ENCODE peak calls at places on chromosomes 7 and 10, in four cellular contexts. G is WTC11, T is HepG2, S is K562. H is an unnamed sample.

GRCh38 chr7:15424468-15424867 is 137.3 kb downstream of the AGMO start:
- DNase-seq in G (no peak), S (no peak), T (no peak), H (no peak)

GRCh38 chr10:28661035-28661434 is 16.3 kb upstream of the BAMBI start:
- DNase-seq in T (no peak), G (no peak), S (peak), H (no peak)

GRCh38 chr7:42831051-42831952 is 80.6 kb downstream of the C7orf25 start:
- DNase-seq in S (peak), G (peak), T (peak), H (peak)

GRCh38 chr10:117254774-117255735 is 14.1 kb downstream of the SLC18A2 start:
- DNase-seq in T (no peak), G (no peak), S (no peak), H (no peak)

GRCh38 chr10:125473138-125473793 is 209.7 kb downstream of the TEX36 start:
- DNase-seq in G (no peak), T (no peak), S (no peak), H (no peak)

GRCh38 chr10:117886766-117887165 is 160.0 kb downstream of the RAB11FIP2 start:
- DNase-seq in S (no peak), G (no peak), T (no peak), H (no peak)

GRCh38 chr10:101779544-101780186 is 3.6 kb downstream of the NPM3 start:
- DNase-seq in S (no peak), T (no peak), G (peak), H (peak)

GRCh38 chr10:69472544-69472943 is 21.3 kb downstream of the TSPAN15 start:
- DNase-seq in S (no peak), T (no peak), G (no peak), H (no peak)

GRCh38 chr10:69936091-69936490 is 116.6 kb upstream of the MACROH2A2 start:
- DNase-seq in S (peak), G (peak), T (no peak), H (no peak)

GRCh38 chr7:36014961-36015360 is 138.1 kb upstream of the EEPD1 start:
- DNase-seq in T (no peak), S (no peak), G (no peak), H (no peak)

GRCh38 chr10:109963439-109963838 is 40.1 kb upstream of the XPNPEP1 start:
- DNase-seq in G (no peak), T (no peak), S (no peak), H (no peak)

GRCh38 chr10:29107866-29108498 is 180.9 kb upstream of the LYZL1 start:
- DNase-seq in G (no peak), S (no peak), T (no peak), H (no peak)

GRCh38 chr7:111836592-111836991 is 274.3 kb upstream of the IMMP2L start:
- DNase-seq in T (no peak), G (no peak), S (no peak), H (no peak)

GRCh38 chr7:157692156-157693011 is 355.6 kb downstream of the DNAJB6 start:
- DNase-seq in T (no peak), G (peak), S (no peak), H (no peak)

GRCh38 chr10:52621635-52622079 is 150.9 kb downstream of the MBL2 start:
- DNase-seq in T (no peak), G (no peak), S (no peak), H (no peak)

GRCh38 chr10:1529806-1530413 is 207.4 kb downstream of the ADARB2 start:
- DNase-seq in S (no peak), G (no peak), T (no peak), H (no peak)

GRCh38 chr10:124534231-124534798 is 72.7 kb downstream of the LHPP start:
- DNase-seq in G (peak), S (peak), T (no peak), H (no peak)

GRCh38 chr7:42429339-42429738 is 192.3 kb upstream of the GLI3 start:
- DNase-seq in S (no peak), T (no peak), G (no peak), H (no peak)

GRCh38 chr10:87590705-87591588 is 68.7 kb upstream of the PAPSS2 start:
- DNase-seq in T (peak), S (no peak), G (no peak), H (peak)

GRCh38 chr7:91953618-91954017 is 13.0 kb downstream of the AKAP9 start:
- DNase-seq in T (peak), G (no peak), S (peak), H (peak)

GRCh38 chr10:49119746-49120145 is 4.4 kb upstream of the VSTM4 start:
- DNase-seq in T (no peak), G (no peak), S (no peak), H (no peak)

GRCh38 chr10:17062493-17063487 is 66.8 kb downstream of the CUBN start:
- DNase-seq in G (no peak), S (peak), T (peak), H (peak)

GRCh38 chr10:34147641-34148040 is 667.5 kb downstream of the PARD3 start:
- DNase-seq in T (no peak), S (no peak), G (no peak), H (no peak)

GRCh38 chr7:12434012-12434642 is 30.5 kb upstream of the VWDE start:
- DNase-seq in G (no peak), S (no peak), T (no peak), H (no peak)

GRCh38 chr7:936131-937054 is 18.1 kb downstream of the ADAP1 start:
- DNase-seq in T (no peak), S (no peak), G (peak), H (peak)

GRCh38 chr10:31477584-31477983 is 158.6 kb downstream of the ZEB1 start:
- DNase-seq in G (no peak), T (no peak), S (no peak), H (no peak)

GRCh38 chr7:104857458-104858425 is 156.3 kb upstream of the KMT2E start:
- DNase-seq in S (no peak), T (no peak), G (no peak), H (no peak)

GRCh38 chr10:96743988-96744585 is 23.8 kb upstream of the PIK3AP1 start:
- DNase-seq in T (peak), G (no peak), S (peak), H (no peak)

GRCh38 chr7:17613338-17614041 is 315.0 kb downstream of the AHR start:
- DNase-seq in S (no peak), G (no peak), T (no peak), H (no peak)

GRCh38 chr7:17611611-17612010 is 313.2 kb downstream of the AHR start:
- DNase-seq in G (no peak), S (no peak), T (no peak), H (no peak)

DNA sequence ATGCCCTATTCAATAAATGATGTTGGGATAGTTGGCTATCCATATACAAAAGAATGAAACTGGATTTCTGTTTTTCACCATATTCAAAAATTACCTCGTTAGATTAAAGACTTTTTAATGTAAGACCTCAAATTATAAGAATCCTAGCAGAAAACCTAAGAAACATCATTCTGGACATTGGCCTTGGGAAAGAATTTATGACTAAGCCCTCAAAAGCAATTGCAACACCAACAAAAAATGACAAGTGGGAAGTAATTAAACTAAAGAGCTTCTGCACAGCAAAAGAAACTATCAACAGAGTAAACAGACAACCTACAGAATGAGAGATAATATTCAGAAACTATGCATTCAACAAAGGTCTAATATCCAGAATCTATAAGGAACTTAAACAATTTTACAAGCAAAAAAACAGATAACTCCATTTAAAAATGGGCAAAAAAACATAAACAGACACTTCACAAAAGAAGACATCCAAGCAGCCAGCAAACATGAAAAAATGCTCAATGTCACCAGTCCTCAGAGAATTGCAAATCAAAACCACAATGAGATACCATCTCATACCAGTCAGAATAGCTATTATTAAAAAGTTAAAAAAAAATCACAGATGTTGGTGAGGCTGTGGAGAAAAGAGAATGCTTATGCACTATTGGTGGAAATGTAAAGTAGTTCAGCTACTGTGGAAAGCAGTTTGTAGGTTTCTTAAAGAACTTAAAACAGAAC is 309.8 kb downstream of the AHR start:
- DNase-seq in S (no peak), G (no peak), T (no peak), H (no peak)
- TF ChIP-seq HMGXB4 in S (no peak), G (no peak), T (no peak), H (no peak)

GRCh38 chr10:21749788-21750187 is 215.8 kb downstream of the MLLT10 start:
- DNase-seq in T (no peak), G (no peak), S (no peak), H (no peak)
- TF ChIP-seq HMGXB4 in T (no peak), G (no peak), S (no peak), H (no peak)

GRCh38 chr7:74302745-74303221 is 13.6 kb downstream of the CLIP2 start:
- DNase-seq in T (no peak), S (no peak), G (no peak), H (peak)
- TF ChIP-seq HMGXB4 in T (no peak), S (no peak), G (no peak), H (no peak)

GRCh38 chr10:58440484-58440883 is 55.3 kb downstream of the TFAM start:
- DNase-seq in T (no peak), S (no peak), G (no peak), H (no peak)

GRCh38 chr10:58436071-58436470 is 50.9 kb downstream of the TFAM start:
- DNase-seq in T (no peak), S (no peak), G (no peak), H (peak)

GRCh38 chr10:58438986-58439385 is 53.8 kb downstream of the TFAM start:
- DNase-seq in T (no peak), G (no peak), S (no peak), H (no peak)

GRCh38 chr10:58439632-58440364 is 54.6 kb downstream of the TFAM start:
- DNase-seq in G (no peak), S (no peak), T (no peak), H (no peak)

GRCh38 chr10:58438340-58438739 is 53.1 kb downstream of the TFAM start:
- DNase-seq in T (no peak), G (no peak), S (no peak), H (no peak)
- TF ChIP-seq HMGXB4 in T (no peak), G (no peak), S (no peak), H (no peak)

GRCh38 chr7:155496267-155497005 is 38.5 kb downstream of the EN2 start:
- DNase-seq in S (no peak), T (no peak), G (no peak), H (no peak)
- TF ChIP-seq HMGXB4 in S (no peak), T (no peak), G (no peak), H (no peak)

GRCh38 chr7:90387470-90388240 is 15.6 kb upstream of the CLDN12 start:
- DNase-seq in S (no peak), T (no peak), G (no peak), H (no peak)

GRCh38 chr7:90383879-90384278 is 19.4 kb upstream of the CLDN12 start:
- DNase-seq in S (no peak), G (no peak), T (no peak), H (no peak)

GRCh38 chr7:90384433-90384832 is 18.8 kb upstream of the CLDN12 start:
- DNase-seq in S (no peak), G (no peak), T (no peak), H (no peak)

GRCh38 chr7:90383422-90383821 is 19.8 kb upstream of the CLDN12 start:
- DNase-seq in G (no peak), S (no peak), T (no peak), H (no peak)
- TF ChIP-seq HMGXB4 in G (no peak), S (no peak), T (no peak), H (no peak)

GRCh38 chr7:128117691-128118090 is 86.5 kb upstream of the LRRC4 start:
- DNase-seq in G (no peak), S (no peak), T (no peak), H (no peak)
- TF ChIP-seq HMGXB4 in G (no peak), S (no peak), T (no peak), H (no peak)

GRCh38 chr7:39838326-39838725 is 111.7 kb upstream of the CDK13 start:
- DNase-seq in G (no peak), T (no peak), S (peak), H (no peak)
- TF ChIP-seq HMGXB4 in G (no peak), T (no peak), S (no peak), H (no peak)

DNA sequence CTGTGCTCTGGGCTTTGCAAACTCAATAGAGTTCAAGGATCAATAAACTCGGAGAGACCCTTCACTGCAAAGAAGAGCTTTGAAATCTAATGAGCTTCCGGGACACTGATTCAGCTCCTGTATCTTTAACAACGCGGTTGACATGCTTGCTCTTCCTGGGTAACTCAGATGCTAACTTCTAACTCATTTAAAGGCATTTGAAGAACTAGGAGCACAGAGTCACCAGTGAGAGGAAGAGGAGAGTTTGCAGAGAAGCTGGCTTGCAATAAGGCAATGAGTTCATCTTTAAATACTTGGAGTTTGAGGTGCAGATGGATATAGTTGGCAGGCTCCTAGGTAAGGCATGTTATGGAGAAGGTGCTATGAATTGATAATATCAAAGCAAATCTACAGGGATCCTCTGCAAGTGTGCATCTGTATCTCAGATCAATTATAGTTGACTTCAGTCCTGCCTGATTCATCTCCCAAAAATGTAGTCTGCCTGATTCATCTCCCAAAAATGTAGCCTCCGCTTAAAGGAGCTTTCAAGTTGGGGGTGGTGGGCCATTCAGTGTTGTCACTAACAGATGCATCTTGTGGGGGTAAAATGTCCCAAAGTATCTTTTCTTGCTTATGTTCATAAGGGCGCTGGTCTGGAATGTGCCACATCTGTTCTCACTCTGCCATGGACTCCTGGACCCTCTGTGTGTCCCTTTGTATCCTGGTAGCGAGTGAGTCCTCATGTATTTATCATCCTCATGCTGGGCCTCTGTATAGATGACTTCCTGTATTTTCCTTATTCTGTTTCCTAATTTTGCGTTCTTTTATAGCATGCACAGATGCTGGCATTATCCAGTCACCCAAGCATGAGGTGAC is 182.6 kb upstream of the PRSS58 start:
- DNase-seq in S (no peak), T (peak), G (no peak), H (peak)
- TF ChIP-seq HMGXB4 in S (no peak), T (no peak), G (no peak), H (no peak)

H was measured in A549.